ENCODE peak calls at places on chromosomes 12 and 14, in nine cellular contexts. One of them, this sample, is unnamed.

GRCh38 chr14:81235096-81235495 is 14.3 kb upstream of the GTF2A1 start:
- DNase-seq in suprapubic skin: no peak
- DNase-seq in A673: no peak
- DNase-seq in psoas muscle: no peak
- DNase-seq in heart left ventricle: no peak
- DNase-seq in neural crest cell: no peak
- DNase-seq in progenitor cell of endocrine pancreas: no peak
- DNase-seq in endothelial cell: no peak
- DNase-seq in cardiac muscle cell: no peak
- DNase-seq in this sample: no peak

GRCh38 chr12:15752780-15753179 is 36.4 kb downstream of the EPS8 start:
- DNase-seq in suprapubic skin: no peak
- DNase-seq in A673: no peak
- DNase-seq in psoas muscle: no peak
- DNase-seq in heart left ventricle: no peak
- DNase-seq in neural crest cell: no peak
- DNase-seq in progenitor cell of endocrine pancreas: no peak
- DNase-seq in endothelial cell: no peak
- DNase-seq in cardiac muscle cell: no peak
- DNase-seq in this sample: no peak

GRCh38 chr14:56271988-56272387 is 153.8 kb downstream of the PELI2 start:
- DNase-seq in suprapubic skin: no peak
- DNase-seq in A673: peak; percentile 83
- DNase-seq in psoas muscle: no peak
- DNase-seq in heart left ventricle: no peak
- DNase-seq in neural crest cell: no peak
- DNase-seq in progenitor cell of endocrine pancreas: no peak
- DNase-seq in endothelial cell: no peak
- DNase-seq in cardiac muscle cell: no peak
- DNase-seq in this sample: no peak

GRCh38 chr12:115983226-115983798 is 294.2 kb downstream of the MED13L start:
- DNase-seq in suprapubic skin: no peak
- DNase-seq in A673: peak; percentile 42
- DNase-seq in psoas muscle: no peak
- DNase-seq in heart left ventricle: no peak
- DNase-seq in neural crest cell: no peak
- DNase-seq in progenitor cell of endocrine pancreas: no peak
- DNase-seq in endothelial cell: peak; percentile 46
- DNase-seq in cardiac muscle cell: peak; percentile 62
- DNase-seq in this sample: no peak

GRCh38 chr14:103085106-103086091 is 1.4 kb downstream of the LBHD2 start:
- DNase-seq in suprapubic skin: no peak
- DNase-seq in A673: no peak
- DNase-seq in psoas muscle: peak; percentile 48
- DNase-seq in heart left ventricle: no peak
- DNase-seq in neural crest cell: no peak
- DNase-seq in progenitor cell of endocrine pancreas: no peak
- DNase-seq in endothelial cell: peak; percentile 57
- DNase-seq in cardiac muscle cell: no peak
- DNase-seq in this sample: no peak

GRCh38 chr12:120474092-120474960 is 4.8 kb upstream of the SRSF9 start:
- DNase-seq in suprapubic skin: no peak
- DNase-seq in A673: peak; percentile 42
- DNase-seq in psoas muscle: no peak
- DNase-seq in heart left ventricle: no peak
- DNase-seq in neural crest cell: no peak
- DNase-seq in progenitor cell of endocrine pancreas: no peak
- DNase-seq in endothelial cell: no peak
- DNase-seq in cardiac muscle cell: no peak
- DNase-seq in this sample: no peak

GRCh38 chr14:61638595-61639391 is 56.5 kb upstream of the HIF1A start:
- DNase-seq in suprapubic skin: no peak
- DNase-seq in A673: no peak
- DNase-seq in psoas muscle: no peak
- DNase-seq in heart left ventricle: no peak
- DNase-seq in neural crest cell: no peak
- DNase-seq in progenitor cell of endocrine pancreas: no peak
- DNase-seq in endothelial cell: no peak
- DNase-seq in cardiac muscle cell: no peak
- DNase-seq in this sample: no peak

GRCh38 chr12:88684610-88685009 is 104.3 kb upstream of the KITLG start:
- DNase-seq in suprapubic skin: no peak
- DNase-seq in A673: no peak
- DNase-seq in psoas muscle: no peak
- DNase-seq in heart left ventricle: no peak
- DNase-seq in neural crest cell: no peak
- DNase-seq in progenitor cell of endocrine pancreas: no peak
- DNase-seq in endothelial cell: no peak
- DNase-seq in cardiac muscle cell: no peak
- DNase-seq in this sample: no peak

GRCh38 chr12:15404485-15404884 is 82.2 kb downstream of the PTPRO start:
- DNase-seq in suprapubic skin: no peak
- DNase-seq in A673: no peak
- DNase-seq in psoas muscle: no peak
- DNase-seq in heart left ventricle: no peak
- DNase-seq in neural crest cell: no peak
- DNase-seq in progenitor cell of endocrine pancreas: no peak
- DNase-seq in endothelial cell: no peak
- DNase-seq in cardiac muscle cell: no peak
- DNase-seq in this sample: no peak

GRCh38 chr12:91163116-91163515 is 19.5 kb downstream of the DCN start:
- DNase-seq in suprapubic skin: no peak
- DNase-seq in A673: no peak
- DNase-seq in psoas muscle: no peak
- DNase-seq in heart left ventricle: no peak
- DNase-seq in neural crest cell: no peak
- DNase-seq in progenitor cell of endocrine pancreas: no peak
- DNase-seq in endothelial cell: no peak
- DNase-seq in cardiac muscle cell: no peak
- DNase-seq in this sample: no peak

GRCh38 chr14:71666579-71667145 is 265.6 kb upstream of the RGS6 start:
- DNase-seq in suprapubic skin: no peak
- DNase-seq in A673: peak; percentile 75
- DNase-seq in psoas muscle: no peak
- DNase-seq in heart left ventricle: no peak
- DNase-seq in neural crest cell: no peak
- DNase-seq in progenitor cell of endocrine pancreas: no peak
- DNase-seq in endothelial cell: no peak
- DNase-seq in cardiac muscle cell: no peak
- DNase-seq in this sample: no peak

GRCh38 chr14:55383039-55383438 is 28.6 kb downstream of the ATG14 start:
- DNase-seq in suprapubic skin: no peak
- DNase-seq in A673: no peak
- DNase-seq in psoas muscle: no peak
- DNase-seq in heart left ventricle: peak; percentile 43
- DNase-seq in neural crest cell: no peak
- DNase-seq in progenitor cell of endocrine pancreas: no peak
- DNase-seq in endothelial cell: no peak
- DNase-seq in cardiac muscle cell: peak; percentile 7
- DNase-seq in this sample: no peak

GRCh38 chr12:56237552-56237951 is 7.7 kb downstream of the SLC39A5 start:
- DNase-seq in suprapubic skin: no peak
- DNase-seq in A673: no peak
- DNase-seq in psoas muscle: no peak
- DNase-seq in heart left ventricle: no peak
- DNase-seq in neural crest cell: no peak
- DNase-seq in progenitor cell of endocrine pancreas: no peak
- DNase-seq in endothelial cell: no peak
- DNase-seq in cardiac muscle cell: no peak
- DNase-seq in this sample: no peak

GRCh38 chr12:38490941-38491340 is 174.4 kb downstream of the ALG10B start:
- DNase-seq in suprapubic skin: no peak
- DNase-seq in A673: no peak
- DNase-seq in psoas muscle: no peak
- DNase-seq in heart left ventricle: no peak
- DNase-seq in neural crest cell: no peak
- DNase-seq in progenitor cell of endocrine pancreas: no peak
- DNase-seq in endothelial cell: no peak
- DNase-seq in cardiac muscle cell: no peak
- DNase-seq in this sample: no peak

GRCh38 chr14:102803139-102803538 is 25.9 kb downstream of the TRAF3 start:
- DNase-seq in suprapubic skin: no peak
- DNase-seq in A673: no peak
- DNase-seq in psoas muscle: no peak
- DNase-seq in heart left ventricle: no peak
- DNase-seq in neural crest cell: no peak
- DNase-seq in progenitor cell of endocrine pancreas: no peak
- DNase-seq in endothelial cell: no peak
- DNase-seq in cardiac muscle cell: no peak
- DNase-seq in this sample: no peak

GRCh38 chr12:130281157-130281799 is 56.4 kb upstream of the PIWIL1 start:
- DNase-seq in suprapubic skin: no peak
- DNase-seq in A673: peak; percentile 3
- DNase-seq in psoas muscle: peak; percentile 69
- DNase-seq in heart left ventricle: no peak
- DNase-seq in neural crest cell: peak; percentile 63
- DNase-seq in progenitor cell of endocrine pancreas: peak; percentile 47
- DNase-seq in endothelial cell: no peak
- DNase-seq in cardiac muscle cell: peak; percentile 58
- DNase-seq in this sample: no peak

GRCh38 chr14:78673845-78674244 is 503.7 kb downstream of the NRXN3 start:
- DNase-seq in suprapubic skin: no peak
- DNase-seq in A673: no peak
- DNase-seq in psoas muscle: no peak
- DNase-seq in heart left ventricle: no peak
- DNase-seq in neural crest cell: no peak
- DNase-seq in progenitor cell of endocrine pancreas: no peak
- DNase-seq in endothelial cell: no peak
- DNase-seq in cardiac muscle cell: no peak
- DNase-seq in this sample: no peak

GRCh38 chr12:80422549-80422948 is 21.5 kb upstream of the PTPRQ start:
- DNase-seq in suprapubic skin: no peak
- DNase-seq in A673: no peak
- DNase-seq in psoas muscle: no peak
- DNase-seq in heart left ventricle: no peak
- DNase-seq in neural crest cell: no peak
- DNase-seq in progenitor cell of endocrine pancreas: no peak
- DNase-seq in endothelial cell: no peak
- DNase-seq in cardiac muscle cell: no peak
- DNase-seq in this sample: no peak

GRCh38 chr12:48780381-48781025 is 8.4 kb downstream of the ADCY6 start:
- DNase-seq in suprapubic skin: no peak
- DNase-seq in A673: no peak
- DNase-seq in psoas muscle: no peak
- DNase-seq in heart left ventricle: peak; percentile 61
- DNase-seq in neural crest cell: no peak
- DNase-seq in progenitor cell of endocrine pancreas: no peak
- DNase-seq in endothelial cell: no peak
- DNase-seq in cardiac muscle cell: no peak
- DNase-seq in this sample: no peak

GRCh38 chr14:103068351-103069073 is 11.2 kb upstream of the CDC42BPB start:
- DNase-seq in suprapubic skin: peak; percentile 68
- DNase-seq in A673: no peak
- DNase-seq in psoas muscle: no peak
- DNase-seq in heart left ventricle: no peak
- DNase-seq in neural crest cell: no peak
- DNase-seq in progenitor cell of endocrine pancreas: no peak
- DNase-seq in endothelial cell: no peak
- DNase-seq in cardiac muscle cell: no peak
- DNase-seq in this sample: no peak

GRCh38 chr12:61538951-61539350 is 721.3 kb upstream of the USP15 start:
- DNase-seq in suprapubic skin: no peak
- DNase-seq in A673: peak; percentile 35
- DNase-seq in psoas muscle: no peak
- DNase-seq in heart left ventricle: no peak
- DNase-seq in neural crest cell: no peak
- DNase-seq in progenitor cell of endocrine pancreas: no peak
- DNase-seq in endothelial cell: peak; percentile 21
- DNase-seq in cardiac muscle cell: no peak
- DNase-seq in this sample: no peak
- TF ChIP-seq CTCF in suprapubic skin: no peak
- TF ChIP-seq CTCF in A673: peak; percentile 37
- TF ChIP-seq CTCF in psoas muscle: no peak
- TF ChIP-seq CTCF in heart left ventricle: no peak
- TF ChIP-seq CTCF in neural crest cell: peak; percentile 42
- TF ChIP-seq CTCF in progenitor cell of endocrine pancreas: peak; percentile 53
- TF ChIP-seq CTCF in endothelial cell: no peak
- TF ChIP-seq CTCF in cardiac muscle cell: no peak
- TF ChIP-seq CTCF in this sample: no peak

GRCh38 chr12:124709722-124710656 is 142.6 kb upstream of the NCOR2 start:
- DNase-seq in suprapubic skin: no peak
- DNase-seq in A673: no peak
- DNase-seq in psoas muscle: no peak
- DNase-seq in heart left ventricle: no peak
- DNase-seq in neural crest cell: no peak
- DNase-seq in progenitor cell of endocrine pancreas: no peak
- DNase-seq in endothelial cell: no peak
- DNase-seq in cardiac muscle cell: no peak
- DNase-seq in this sample: no peak
- TF ChIP-seq CTCF in suprapubic skin: peak; percentile 7
- TF ChIP-seq CTCF in A673: no peak
- TF ChIP-seq CTCF in psoas muscle: no peak
- TF ChIP-seq CTCF in heart left ventricle: no peak
- TF ChIP-seq CTCF in neural crest cell: peak; percentile 18
- TF ChIP-seq CTCF in progenitor cell of endocrine pancreas: no peak
- TF ChIP-seq CTCF in endothelial cell: no peak
- TF ChIP-seq CTCF in cardiac muscle cell: peak; percentile 34
- TF ChIP-seq CTCF in this sample: no peak

GRCh38 chr14:36070056-36071043 is 106.2 kb downstream of the PTCSC3 start:
- DNase-seq in suprapubic skin: no peak
- DNase-seq in A673: peak; percentile 71
- DNase-seq in psoas muscle: no peak
- DNase-seq in heart left ventricle: peak; percentile 40
- DNase-seq in neural crest cell: peak; percentile 65
- DNase-seq in progenitor cell of endocrine pancreas: peak; percentile 62
- DNase-seq in endothelial cell: peak; percentile 75
- DNase-seq in cardiac muscle cell: peak; percentile 77
- DNase-seq in this sample: no peak
- TF ChIP-seq CTCF in suprapubic skin: peak; percentile 49
- TF ChIP-seq CTCF in A673: peak; percentile 88
- TF ChIP-seq CTCF in psoas muscle: peak; percentile 33
- TF ChIP-seq CTCF in heart left ventricle: peak; percentile 27
- TF ChIP-seq CTCF in neural crest cell: peak; percentile 84
- TF ChIP-seq CTCF in progenitor cell of endocrine pancreas: peak; percentile 92
- TF ChIP-seq CTCF in endothelial cell: peak; percentile 47
- TF ChIP-seq CTCF in cardiac muscle cell: peak; percentile 88
- TF ChIP-seq CTCF in this sample: peak; percentile 16

DNA sequence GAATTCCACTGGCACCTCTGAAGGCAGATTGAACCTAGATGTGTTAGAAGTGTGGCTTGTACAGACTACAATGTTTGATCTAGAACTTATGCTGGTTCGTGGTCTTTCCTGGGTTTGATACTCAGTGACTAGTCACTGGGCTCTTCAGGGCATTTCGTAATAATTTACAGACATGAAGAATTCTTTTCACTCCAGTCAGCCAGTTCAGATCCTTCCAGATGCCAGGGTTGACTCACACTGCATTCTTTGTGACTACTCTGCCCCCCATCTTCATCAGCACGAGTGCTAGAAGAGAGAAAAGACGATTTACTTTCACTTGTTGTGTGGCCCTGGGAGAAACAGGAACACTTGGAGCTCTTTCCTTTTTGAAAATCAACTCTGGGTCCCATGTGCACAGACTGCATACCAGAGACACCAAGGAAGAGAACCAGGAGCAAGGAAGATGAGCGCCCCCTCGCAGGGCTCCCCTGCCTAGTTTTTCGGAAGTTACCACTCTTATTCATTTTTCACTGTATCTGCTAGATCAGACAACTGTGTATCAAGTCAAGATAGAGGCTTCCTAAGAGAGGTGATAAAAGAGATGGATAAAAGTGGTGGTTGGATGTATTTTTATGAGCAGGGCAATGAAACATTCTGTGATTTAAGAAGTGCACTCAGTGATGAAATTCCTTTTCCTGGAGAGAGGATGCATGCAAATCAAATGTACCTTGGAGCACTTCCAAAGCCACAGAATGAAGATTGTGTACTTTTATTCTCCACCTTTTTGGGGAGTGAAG is 33.5 kb upstream of the EVL start:
- DNase-seq in suprapubic skin: peak; percentile 72
- DNase-seq in A673: peak; percentile 75
- DNase-seq in psoas muscle: no peak
- DNase-seq in heart left ventricle: peak; percentile 34
- DNase-seq in neural crest cell: no peak
- DNase-seq in progenitor cell of endocrine pancreas: no peak
- DNase-seq in endothelial cell: no peak
- DNase-seq in cardiac muscle cell: no peak
- DNase-seq in this sample: no peak
- TF ChIP-seq CTCF in suprapubic skin: no peak
- TF ChIP-seq CTCF in A673: peak; percentile 27
- TF ChIP-seq CTCF in psoas muscle: no peak
- TF ChIP-seq CTCF in heart left ventricle: no peak
- TF ChIP-seq CTCF in neural crest cell: no peak
- TF ChIP-seq CTCF in progenitor cell of endocrine pancreas: no peak
- TF ChIP-seq CTCF in endothelial cell: no peak
- TF ChIP-seq CTCF in cardiac muscle cell: peak; percentile 22
- TF ChIP-seq CTCF in this sample: no peak

This sample was measured in heart right ventricle.